ENCODE peak calls at places on chromosomes 5 and 9, in eight cellular contexts. N, R, D, A, Q, K, J and B are unnamed samples. For H3K36me3 and H3K4me1, the result is how much of the 10 kb centered on the place peaks cover.

GRCh38 chr5:19497229-19497815 is 490.7 kb downstream of the CDH18 start:
- DNase-seq in Q (no peak), R (no peak), K (no peak), D (no peak), J (no peak), N (no peak), A (no peak), B (no peak)

GRCh38 chr5:160054047-160054446 is 45.1 kb downstream of the TTC1 start:
- DNase-seq in R (no peak), K (no peak), A (no peak), N (no peak), J (peak), Q (no peak), D (no peak), B (no peak)

GRCh38 chr9:16138961-16139441 is 586.2 kb downstream of the CCDC171 start:
- DNase-seq in D (no peak), J (peak), A (no peak), R (no peak), N (no peak), Q (no peak), K (peak), B (no peak)

GRCh38 chr5:142655339-142656267 is 30.3 kb downstream of the FGF1 start:
- DNase-seq in N (peak), D (peak), A (peak), Q (peak), R (peak), J (peak), K (peak), B (peak)

GRCh38 chr9:98127226-98127625 is 8.2 kb upstream of the TRIM14 start:
- DNase-seq in R (no peak), Q (no peak), A (no peak), D (no peak), J (no peak), N (no peak), K (no peak), B (no peak)

GRCh38 chr5:68049053-68049713 is 166.4 kb upstream of the PIK3R1 start:
- DNase-seq in K (no peak), J (peak), A (no peak), R (no peak), N (no peak), D (no peak), Q (no peak), B (no peak)

GRCh38 chr5:68285075-68285827 is 69.7 kb downstream of the PIK3R1 start:
- DNase-seq in K (no peak), Q (no peak), A (no peak), N (no peak), J (no peak), R (no peak), D (no peak), B (no peak)

GRCh38 chr9:21031091-21031817 is at the start of gene HACD4:
- DNase-seq in Q (peak), A (peak), N (peak), J (peak), D (peak), R (peak), K (peak), B (no peak)

GRCh38 chr9:109730228-109730627 is 49.8 kb upstream of the PALM2AKAP2 start:
- DNase-seq in Q (no peak), J (no peak), K (no peak), A (no peak), D (no peak), R (no peak), N (no peak), B (no peak)

GRCh38 chr5:172380992-172381643 is 73.2 kb downstream of the SH3PXD2B start:
- DNase-seq in N (peak), R (no peak), J (peak), Q (no peak), K (peak), D (no peak), A (no peak), B (peak)

GRCh38 chr9:125633116-125633743 is 73.8 kb downstream of the MAPKAP1 start:
- DNase-seq in N (no peak), Q (no peak), R (no peak), K (no peak), J (peak), A (no peak), D (no peak), B (no peak)

GRCh38 chr5:79109527-79110492 is 1.8 kb upstream of the BHMT start:
- DNase-seq in N (no peak), K (peak), Q (no peak), R (no peak), A (peak), D (peak), J (no peak), B (no peak)

GRCh38 chr5:88244686-88245085 is 24.0 kb downstream of the TMEM161B start:
- DNase-seq in Q (no peak), K (no peak), J (peak), D (no peak), A (no peak), N (no peak), R (no peak), B (no peak)

GRCh38 chr5:103138202-103138601 is 18.1 kb downstream of the PPIP5K2 start:
- DNase-seq in Q (no peak), N (no peak), K (no peak), A (no peak), J (no peak), D (no peak), R (no peak), B (no peak)

GRCh38 chr5:103135461-103135860 is 15.4 kb downstream of the PPIP5K2 start:
- DNase-seq in N (no peak), Q (no peak), D (no peak), J (no peak), A (no peak), K (no peak), R (no peak), B (no peak)

DNA sequence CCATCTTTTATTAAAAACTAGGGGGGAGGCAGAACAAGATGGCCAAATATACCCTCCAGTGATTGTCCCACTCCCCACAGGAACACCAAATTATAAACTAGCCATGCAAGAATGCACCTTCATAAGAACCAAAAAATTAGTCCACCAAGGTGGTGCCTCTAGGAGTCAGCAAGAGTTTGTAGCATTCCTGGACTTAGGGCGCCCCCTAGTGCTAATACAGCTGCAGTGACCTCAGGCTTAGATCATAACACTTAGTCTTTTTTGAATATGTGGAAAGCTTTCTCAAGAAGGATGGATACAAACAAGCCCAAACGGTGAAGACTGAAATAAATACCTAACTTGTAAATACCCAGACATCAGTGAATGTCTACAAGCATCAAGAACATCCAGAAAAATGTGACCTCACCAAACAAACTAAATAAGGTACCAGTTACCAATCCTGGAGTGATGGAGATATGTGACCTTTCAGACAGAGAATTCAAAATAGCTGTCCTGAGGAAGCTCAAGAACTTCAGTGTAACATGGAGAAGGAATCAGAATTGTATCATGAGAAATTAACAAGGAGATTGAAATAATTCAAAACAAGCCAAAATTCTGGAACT is 19.3 kb downstream of the PPIP5K2 start:
- DNase-seq in Q (peak), D (peak), K (peak), R (peak), N (peak), J (peak), A (peak), B (peak)
- H3K36me3 ChIP-seq in Q (under half), D (under half), K (half or more), R (under half), N (under half), J (under half), A (under half), B (under half)

DNA sequence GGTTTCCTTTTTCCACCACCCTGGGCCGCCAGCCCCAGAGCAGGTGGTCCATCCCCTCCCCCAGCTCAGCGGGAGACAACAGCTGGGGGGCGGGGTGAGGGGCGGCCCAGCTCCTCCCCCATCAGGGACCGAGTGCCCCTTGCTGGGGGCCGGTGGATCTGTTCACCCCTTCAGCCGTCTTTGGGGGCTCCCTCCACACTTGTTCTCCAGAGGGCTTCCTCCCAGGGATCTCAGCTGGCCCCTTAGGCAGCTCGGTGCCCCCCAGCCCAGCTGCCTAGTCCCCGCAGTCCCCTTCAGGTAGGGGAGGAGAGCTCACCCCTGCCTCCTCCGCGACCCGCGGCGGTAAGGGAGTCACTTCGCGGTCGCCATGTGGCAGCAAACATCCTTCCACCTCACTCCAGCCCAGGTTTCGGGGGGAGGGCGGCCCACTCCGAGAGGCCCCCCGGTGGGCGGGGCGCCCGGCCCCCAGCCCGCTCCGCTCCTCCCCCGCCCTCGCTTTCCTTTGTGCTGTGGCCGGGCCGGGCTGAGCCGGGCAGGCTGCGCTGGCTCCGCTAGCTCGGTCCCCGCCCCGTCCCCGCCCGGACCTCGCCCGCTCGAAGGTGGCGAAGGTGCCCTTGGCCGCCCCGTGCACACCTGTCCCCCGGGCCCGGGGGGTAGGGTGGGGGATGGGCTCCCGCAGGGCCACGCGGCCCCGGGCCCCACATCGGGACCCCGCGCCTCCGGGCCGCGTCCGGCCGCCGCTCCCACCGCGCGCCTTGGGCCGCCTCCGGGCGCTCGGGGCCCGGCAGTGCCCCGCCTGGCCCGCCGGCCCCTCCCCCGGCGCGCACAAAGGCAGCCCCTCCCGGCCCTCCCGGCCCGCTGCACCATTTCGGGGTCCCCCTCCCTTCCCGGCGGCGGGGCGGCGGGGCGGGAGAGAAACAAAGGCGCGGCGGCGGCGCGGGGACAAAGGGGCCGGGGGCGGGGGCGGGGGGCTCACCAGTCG is 683 bp downstream of the DBN1 start:
- DNase-seq in N (no peak), J (peak), D (peak), K (no peak), A (peak), R (no peak), Q (peak), B (peak)
- H3K4me1 ChIP-seq in N (under half), J (under half), D (under half), K (under half), A (under half), R (under half), Q (under half), B (under half)

DNA sequence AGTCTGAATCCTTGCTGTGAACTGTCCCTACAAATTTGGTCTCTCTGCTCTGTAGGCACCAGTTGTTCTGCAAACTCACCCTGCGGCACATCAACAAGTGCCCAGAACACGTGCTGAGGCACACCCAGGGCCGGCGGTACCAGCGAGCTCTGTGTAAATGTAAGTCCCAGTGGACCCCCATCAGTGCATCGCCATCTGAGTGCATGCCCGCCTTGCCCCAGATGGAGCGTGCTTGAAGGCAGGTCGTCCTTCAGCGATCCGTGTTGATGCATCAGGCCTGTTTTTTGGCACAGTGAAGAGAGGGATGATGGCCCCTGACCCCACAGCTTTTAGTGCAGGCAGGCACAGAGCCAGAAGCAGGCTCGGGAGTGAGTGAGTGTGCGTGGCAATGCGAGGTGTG is 1.3 kb downstream of the SURF2 start:
- DNase-seq in K (no peak), J (no peak), R (no peak), N (no peak), A (no peak), D (no peak), Q (no peak), B (no peak)
- H3K36me3 ChIP-seq in K (half or more), J (under half), R (under half), N (half or more), A (under half), D (under half), Q (under half), B (under half)

DNA sequence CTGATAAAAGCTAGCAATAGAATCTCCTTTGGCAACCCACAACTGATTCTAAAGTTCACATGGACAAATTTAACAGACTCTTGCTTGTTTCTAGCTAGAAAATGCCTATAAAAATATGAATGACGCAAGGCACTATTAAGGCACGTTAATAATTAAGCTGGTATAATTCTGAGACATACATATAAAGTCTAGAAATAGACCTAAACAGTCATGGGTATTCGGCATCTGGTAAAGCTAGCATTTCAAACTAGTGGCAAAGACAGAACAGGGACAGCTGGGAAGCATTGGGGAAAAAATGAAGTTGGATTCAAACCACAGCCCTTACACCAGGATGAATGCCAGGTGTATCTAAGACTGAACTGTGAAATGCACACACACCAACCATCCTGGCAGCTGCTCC is 5.2 kb upstream of the ZFP62 start:
- DNase-seq in D (no peak), N (no peak), R (no peak), K (no peak), Q (no peak), A (no peak), J (no peak), B (no peak)
- H3K4me1 ChIP-seq in D (under half), N (under half), R (under half), K (under half), Q (under half), A (under half), J (under half), B (under half)

GRCh38 chr9:114183006-114183405 is 27.7 kb downstream of the COL27A1 start:
- DNase-seq in A (no peak), D (no peak), K (no peak), J (no peak), R (no peak), N (peak), Q (no peak), B (no peak)

GRCh38 chr9:114179516-114179915 is 24.2 kb downstream of the COL27A1 start:
- DNase-seq in K (no peak), R (no peak), N (no peak), D (no peak), A (no peak), Q (no peak), J (no peak), B (no peak)

GRCh38 chr9:114180701-114181582 is 25.6 kb downstream of the COL27A1 start:
- DNase-seq in K (no peak), N (peak), J (peak), R (no peak), D (no peak), Q (no peak), A (peak), B (no peak)

GRCh38 chr9:114184071-114184470 is 28.7 kb downstream of the COL27A1 start:
- DNase-seq in N (peak), J (peak), D (no peak), A (peak), R (no peak), K (no peak), Q (no peak), B (peak)

DNA sequence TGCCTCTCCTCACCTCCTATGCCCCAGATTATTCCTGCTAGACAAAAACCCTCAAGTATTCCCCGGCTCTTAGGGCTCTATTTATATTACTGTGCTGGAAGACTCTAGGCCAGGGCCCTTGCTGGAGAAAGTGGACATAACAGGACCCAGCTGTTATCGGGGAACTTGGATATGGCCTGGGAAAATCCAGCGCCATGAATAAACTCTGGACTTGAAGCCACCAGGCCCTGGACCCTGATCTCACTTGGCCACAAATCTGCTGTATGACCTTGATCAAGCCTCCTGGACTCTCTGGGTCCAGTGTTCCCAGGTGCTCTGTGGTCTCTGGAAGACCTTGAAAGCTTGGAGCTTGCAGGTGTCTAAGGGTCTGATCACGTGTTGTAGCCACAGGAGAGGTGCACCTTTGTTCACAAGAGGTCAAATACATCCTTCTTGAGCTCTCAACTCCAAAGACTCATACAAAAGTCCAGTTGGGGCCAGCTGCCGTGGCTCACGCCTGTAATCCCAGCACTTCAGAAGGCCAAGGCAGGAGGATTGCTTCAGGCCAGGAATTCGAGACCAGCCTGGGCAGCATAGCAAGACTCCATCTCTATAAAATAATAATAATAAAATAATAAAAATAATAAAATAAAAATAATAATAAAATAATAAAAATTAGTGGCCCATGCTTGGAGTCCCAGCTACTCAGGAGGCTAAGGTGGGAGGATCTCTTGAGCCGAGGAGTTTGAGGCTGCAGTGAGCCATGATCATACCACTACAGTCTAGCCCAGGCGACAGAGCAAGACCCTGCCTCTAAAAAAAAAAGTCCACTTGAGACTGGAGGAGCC is 26.5 kb downstream of the COL27A1 start:
- DNase-seq in J (no peak), R (no peak), Q (no peak), D (no peak), A (no peak), N (peak), K (no peak), B (no peak)
- H3K36me3 ChIP-seq in J (under half), R (under half), Q (under half), D (under half), A (under half), N (under half), K (under half), B (under half)